ENCODE peak calls at places on chromosome 6, in four cellular contexts. One of them, this sample, is unnamed.

GRCh38 chr6:157405986-157406385 is 25.0 kb downstream of the ZDHHC14 start:
- DNase-seq in prostate gland: no peak
- DNase-seq in spleen: no peak
- DNase-seq in H1: no peak
- DNase-seq in this sample: no peak

GRCh38 chr6:166194885-166195860 is 27.5 kb upstream of the TBXT start:
- DNase-seq in prostate gland: no peak
- DNase-seq in spleen: no peak
- DNase-seq in H1: no peak
- DNase-seq in this sample: no peak

GRCh38 chr6:5659467-5659866 is 347.3 kb downstream of the NRN1 start:
- DNase-seq in prostate gland: no peak
- DNase-seq in H1: no peak
- DNase-seq in spleen: no peak
- DNase-seq in this sample: no peak

GRCh38 chr6:21593927-21594421 is 423 bp downstream of the SOX4 start:
- DNase-seq in prostate gland: peak; percentile 29
- DNase-seq in spleen: no peak
- DNase-seq in H1: no peak
- DNase-seq in this sample: no peak

GRCh38 chr6:4809999-4810918 is 34.1 kb downstream of the CDYL start:
- DNase-seq in H1: no peak
- DNase-seq in prostate gland: no peak
- DNase-seq in spleen: no peak
- DNase-seq in this sample: no peak

GRCh38 chr6:44435500-44435899 is 48.0 kb downstream of the CDC5L start:
- DNase-seq in prostate gland: no peak
- DNase-seq in H1: no peak
- DNase-seq in spleen: no peak
- DNase-seq in this sample: no peak

GRCh38 chr6:27130668-27131428 is 116.7 kb upstream of the PRSS16 start:
- DNase-seq in H1: no peak
- DNase-seq in prostate gland: no peak
- DNase-seq in spleen: no peak
- DNase-seq in this sample: no peak

GRCh38 chr6:85129881-85130280 is 320.0 kb upstream of the NT5E start:
- DNase-seq in spleen: no peak
- DNase-seq in prostate gland: no peak
- DNase-seq in H1: no peak
- DNase-seq in this sample: no peak

GRCh38 chr6:159540152-159540551 is 152.9 kb downstream of the SOD2 start:
- DNase-seq in spleen: peak; percentile 43
- DNase-seq in prostate gland: no peak
- DNase-seq in H1: peak; percentile 88
- DNase-seq in this sample: no peak

GRCh38 chr6:23454090-23454998 is 671.7 kb upstream of the NRSN1 start:
- DNase-seq in H1: no peak
- DNase-seq in spleen: no peak
- DNase-seq in prostate gland: no peak
- DNase-seq in this sample: no peak

GRCh38 chr6:139336488-139336887 is 38.0 kb downstream of the CITED2 start:
- DNase-seq in H1: no peak
- DNase-seq in spleen: no peak
- DNase-seq in prostate gland: peak; percentile 64
- DNase-seq in this sample: no peak

GRCh38 chr6:29705389-29706231 is 17.6 kb upstream of the HLA-F start:
- DNase-seq in prostate gland: no peak
- DNase-seq in spleen: no peak
- DNase-seq in H1: peak; percentile 52
- DNase-seq in this sample: no peak

GRCh38 chr6:163950159-163950558 is 535.6 kb downstream of the QKI start:
- DNase-seq in H1: no peak
- DNase-seq in spleen: no peak
- DNase-seq in prostate gland: no peak
- DNase-seq in this sample: no peak

GRCh38 chr6:343960-344815 is 47.4 kb upstream of the IRF4 start:
- DNase-seq in H1: no peak
- DNase-seq in prostate gland: no peak
- DNase-seq in spleen: peak; percentile 79
- DNase-seq in this sample: peak; percentile 70

DNA sequence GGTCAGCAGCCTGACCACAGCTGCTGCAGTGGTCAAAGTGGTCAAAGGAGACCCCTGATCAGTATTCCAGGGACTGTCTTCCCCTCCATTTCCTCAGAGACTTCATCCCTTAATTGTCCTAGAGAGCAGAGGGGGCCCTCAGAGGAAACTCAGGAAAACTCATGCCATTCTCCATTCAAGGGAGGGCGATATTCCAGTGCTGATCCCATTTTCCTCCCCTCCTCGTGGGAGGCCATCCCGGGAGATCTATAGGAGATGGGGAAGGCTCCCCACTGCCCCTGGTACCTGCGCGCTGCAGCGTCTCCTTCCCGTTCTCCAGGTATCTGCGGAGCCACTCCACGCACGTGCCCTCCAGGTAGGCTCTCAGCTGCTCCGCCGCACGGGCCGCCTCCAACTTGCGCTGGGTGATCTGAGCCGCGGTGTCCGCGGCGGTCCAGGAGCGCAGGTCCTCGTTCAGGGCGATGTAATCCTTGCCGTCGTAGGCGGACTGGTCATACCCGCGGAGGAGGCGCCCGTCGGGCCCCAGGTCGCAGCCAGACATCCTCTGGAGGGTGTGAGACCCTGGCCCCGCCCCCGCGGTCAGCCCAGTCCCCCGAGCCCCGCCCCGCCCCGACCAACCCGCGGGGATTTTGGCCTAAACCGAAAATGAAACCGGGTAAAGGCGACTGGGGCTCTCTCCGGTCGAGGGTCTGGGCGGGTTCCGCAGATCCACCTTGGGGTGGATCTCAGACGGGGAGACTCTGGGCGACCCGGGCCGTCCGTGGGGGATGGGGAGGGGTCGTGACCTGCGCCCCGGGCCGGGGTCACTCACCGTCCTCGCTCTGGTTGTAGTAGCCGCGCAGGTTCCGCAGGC is 878 bp downstream of the HLA-C start:
- DNase-seq in H1: peak; percentile 79
- DNase-seq in spleen: peak; percentile 95
- DNase-seq in prostate gland: peak; percentile 25
- DNase-seq in this sample: peak; percentile 89
- TF ChIP-seq POLR2AphosphoS5 in H1: no peak
- TF ChIP-seq POLR2AphosphoS5 in spleen: no peak
- TF ChIP-seq POLR2AphosphoS5 in prostate gland: no peak
- TF ChIP-seq POLR2AphosphoS5 in this sample: no peak

GRCh38 chr6:10235339-10235738 is 179.5 kb downstream of the TFAP2A start:
- DNase-seq in prostate gland: no peak
- DNase-seq in spleen: no peak
- DNase-seq in H1: no peak
- DNase-seq in this sample: no peak

GRCh38 chr6:10237284-10238043 is 177.4 kb downstream of the TFAP2A start:
- DNase-seq in H1: no peak
- DNase-seq in spleen: no peak
- DNase-seq in prostate gland: no peak
- DNase-seq in this sample: no peak
- H3K27ac ChIP-seq in H1: no peak overlapping the region
- H3K27ac ChIP-seq in spleen: no peak overlapping the region
- H3K27ac ChIP-seq in prostate gland: no peak overlapping the region
- H3K27ac ChIP-seq in this sample: no peak overlapping the region

DNA sequence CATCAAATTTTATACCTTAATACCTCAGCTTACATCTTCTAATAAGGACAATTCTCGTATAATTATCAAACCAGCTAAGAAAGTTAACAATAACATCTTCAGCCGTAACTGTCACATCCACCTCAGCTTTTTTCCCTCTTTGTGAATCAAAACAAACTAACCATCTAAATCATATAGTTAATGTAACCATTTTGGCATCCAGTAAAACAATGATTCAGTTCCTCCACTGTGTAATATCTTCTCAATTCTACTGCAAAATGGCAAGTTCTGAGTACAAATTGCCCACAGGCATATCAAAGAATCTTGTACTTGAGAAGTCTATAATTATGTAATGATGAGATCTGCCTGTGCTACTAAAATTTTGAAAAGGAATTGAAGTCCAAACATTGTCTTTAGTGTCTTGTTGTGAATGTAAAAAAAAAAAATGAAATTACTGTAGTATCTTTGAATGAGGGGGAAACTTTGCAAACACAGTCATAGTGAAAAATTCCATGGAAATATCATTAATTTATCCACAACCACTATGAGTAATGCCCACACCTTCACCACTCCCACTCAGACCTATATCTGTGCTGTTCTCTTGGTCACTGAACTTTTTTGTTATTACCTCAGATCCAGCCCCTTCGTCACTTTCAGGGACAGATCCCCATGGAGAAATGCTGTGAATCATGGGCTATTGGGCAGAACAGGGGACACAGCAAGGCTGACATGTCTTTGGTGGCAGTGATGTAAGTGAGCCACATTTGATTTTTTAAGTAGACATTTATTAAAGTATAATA is 178.6 kb upstream of the RAB32 start:
- DNase-seq in H1: no peak
- DNase-seq in spleen: no peak
- DNase-seq in prostate gland: no peak
- DNase-seq in this sample: no peak
- TF ChIP-seq CTCF in H1: no peak
- TF ChIP-seq CTCF in spleen: no peak
- TF ChIP-seq CTCF in prostate gland: no peak
- TF ChIP-seq CTCF in this sample: no peak

DNA sequence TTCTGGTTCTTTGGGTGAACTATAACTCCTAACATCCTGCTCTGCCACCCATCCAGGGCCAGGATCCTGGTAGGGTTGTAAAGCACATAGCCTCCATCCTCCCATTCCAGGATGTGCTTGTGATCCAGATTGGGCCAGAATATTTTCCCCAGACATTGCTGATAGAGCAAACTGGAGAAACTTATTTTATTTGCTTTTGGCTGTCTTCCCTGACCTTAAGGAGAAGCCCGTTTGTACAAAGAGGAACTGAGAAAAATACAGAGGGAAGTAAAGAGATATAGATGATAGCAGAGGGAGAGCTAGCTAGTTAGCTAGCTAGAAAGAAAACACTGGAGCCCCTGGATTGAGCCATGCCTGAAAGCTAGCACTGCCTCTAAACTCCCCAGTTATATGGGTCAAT is 9.0 kb upstream of the HDAC2 start:
- DNase-seq in prostate gland: no peak
- DNase-seq in H1: no peak
- DNase-seq in spleen: no peak
- DNase-seq in this sample: no peak
- TF ChIP-seq POLR2AphosphoS5 in prostate gland: no peak
- TF ChIP-seq POLR2AphosphoS5 in H1: no peak
- TF ChIP-seq POLR2AphosphoS5 in spleen: no peak
- TF ChIP-seq POLR2AphosphoS5 in this sample: no peak

DNA sequence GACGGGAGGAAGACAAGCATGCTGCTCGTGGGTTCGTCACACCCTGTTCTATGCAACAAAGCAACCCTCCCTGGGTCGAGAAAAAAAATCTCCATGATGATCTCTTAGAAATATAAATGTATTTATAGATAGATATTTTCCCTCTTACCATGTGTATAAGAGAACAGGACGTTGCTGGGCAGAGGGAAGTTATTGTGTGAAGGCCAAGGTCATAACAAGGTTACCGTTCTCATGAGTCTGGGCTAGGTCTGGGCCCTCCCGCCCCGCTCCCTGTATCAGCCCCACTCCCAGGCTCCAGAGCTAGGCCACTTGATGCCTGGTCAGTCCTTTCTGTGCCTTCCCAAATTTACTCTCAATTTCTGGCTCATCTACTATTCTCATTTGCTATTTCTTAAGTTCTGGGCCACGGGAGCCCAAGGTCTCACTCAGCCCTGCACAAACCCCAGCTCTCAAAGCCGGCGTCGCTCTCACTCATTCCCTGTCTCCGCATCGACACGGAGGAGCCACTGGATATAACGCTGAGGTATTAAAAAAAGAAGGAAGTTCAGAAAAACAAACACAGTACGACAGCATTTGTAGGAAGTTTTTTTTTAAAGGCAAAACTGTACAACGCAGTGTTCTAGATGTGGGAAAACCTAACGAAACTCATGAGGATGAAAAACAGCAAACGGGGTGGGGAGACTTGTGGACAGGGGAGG is 96.8 kb downstream of the PSMG4 start:
- DNase-seq in spleen: peak; percentile 84
- DNase-seq in H1: no peak
- DNase-seq in prostate gland: no peak
- DNase-seq in this sample: peak; percentile 48
- H3K27ac ChIP-seq in spleen: peak overlapping the region; percentile 87
- H3K27ac ChIP-seq in H1: peak overlapping the region; percentile 25
- H3K27ac ChIP-seq in prostate gland: peak overlapping the region; percentile 94
- H3K27ac ChIP-seq in this sample: peak overlapping the region; percentile 88

GRCh38 chr6:119978274-119978889 is 628.8 kb upstream of the MAN1A1 start:
- DNase-seq in prostate gland: no peak
- DNase-seq in H1: no peak
- DNase-seq in spleen: no peak
- DNase-seq in this sample: no peak
- TF ChIP-seq CTCF in prostate gland: no peak
- TF ChIP-seq CTCF in H1: peak; percentile 39
- TF ChIP-seq CTCF in spleen: no peak
- TF ChIP-seq CTCF in this sample: peak; percentile 12

DNA sequence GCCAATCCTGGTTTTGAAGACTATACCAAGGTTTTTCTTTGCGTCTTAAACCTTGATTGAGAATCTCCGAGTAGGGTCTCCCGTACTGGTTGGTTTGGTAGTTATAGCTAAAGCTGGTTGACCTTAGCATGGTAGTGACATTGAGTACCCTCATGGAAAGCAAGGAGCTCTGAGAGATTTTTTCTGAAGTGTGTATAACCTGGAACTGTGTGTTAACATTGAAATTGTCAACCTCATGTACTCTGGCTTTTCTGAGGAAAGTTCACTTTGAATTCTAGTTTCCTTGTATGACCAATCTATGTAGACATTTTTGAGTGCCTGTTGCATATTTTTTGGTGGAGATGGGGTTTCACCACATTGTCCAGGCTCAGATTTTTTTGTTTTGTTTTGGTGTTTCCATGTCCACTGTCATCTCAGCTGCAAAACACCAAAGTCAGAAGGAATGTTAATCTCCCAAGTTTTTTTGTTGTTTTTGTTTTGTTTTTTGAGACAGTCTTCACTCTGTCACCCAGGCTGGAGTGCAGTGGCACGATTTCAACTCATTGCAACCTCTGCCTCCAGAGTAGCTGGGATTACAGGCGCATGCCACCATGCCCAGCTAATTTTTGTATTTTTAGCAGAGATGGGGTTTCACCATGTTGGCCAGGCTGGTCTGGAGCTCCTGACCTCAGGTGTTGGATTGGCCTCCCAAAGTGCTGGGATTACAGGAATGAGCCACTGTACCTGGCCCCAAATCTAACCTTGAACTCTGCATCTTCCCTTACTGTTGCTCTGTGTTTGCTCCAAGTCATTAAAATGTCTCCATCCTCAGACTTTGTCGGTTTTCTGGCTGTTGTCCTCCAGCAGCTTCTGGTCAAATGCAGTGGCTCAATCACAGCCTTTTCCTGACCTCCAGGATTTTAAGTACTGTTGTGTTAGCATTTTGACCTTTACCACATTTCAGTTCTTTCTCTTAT is 4.3 kb downstream of the RPS12 start:
- DNase-seq in spleen: no peak
- DNase-seq in prostate gland: no peak
- DNase-seq in H1: no peak
- DNase-seq in this sample: no peak
- TF ChIP-seq POLR2AphosphoS5 in spleen: no peak
- TF ChIP-seq POLR2AphosphoS5 in prostate gland: no peak
- TF ChIP-seq POLR2AphosphoS5 in H1: peak; percentile 83
- TF ChIP-seq POLR2AphosphoS5 in this sample: no peak